ENCODE peak calls at places on chromosome 2, in eight cellular contexts. K, Q, H, X, O, C, Y and R are unnamed samples.

GRCh38 chr2:98632351-98632750 is 24.0 kb downstream of the UNC50 start:
- DNase-seq in Q (no peak), C (no peak), X (no peak), K (no peak), Y (no peak), H (no peak), O (no peak), R (no peak)

GRCh38 chr2:200330351-200331120 is 24.0 kb downstream of the SPATS2L start:
- DNase-seq in Y (no peak), K (no peak), O (no peak), H (no peak), C (no peak), Q (no peak), X (no peak), R (no peak)

GRCh38 chr2:239893236-239893515 is 132.0 kb downstream of the NDUFA10 start:
- DNase-seq in Y (no peak), H (no peak), O (no peak), X (no peak), K (no peak), Q (no peak), C (no peak), R (no peak)

GRCh38 chr2:97907667-97908066 is 88.1 kb downstream of the TMEM131 start:
- DNase-seq in K (no peak), X (no peak), C (no peak), Q (no peak), Y (no peak), O (no peak), H (no peak), R (no peak)

GRCh38 chr2:69119104-69119503 is 106.1 kb downstream of the ANTXR1 start:
- DNase-seq in H (no peak), Y (no peak), O (no peak), K (no peak), Q (no peak), X (no peak), C (no peak), R (no peak)

GRCh38 chr2:186349508-186349907 is 136.6 kb upstream of the ZC3H15 start:
- DNase-seq in X (no peak), Y (no peak), Q (peak; percentile 86), K (no peak), H (peak; percentile 92), O (peak; percentile 93), C (no peak), R (no peak)

GRCh38 chr2:119402106-119402505 is 29.5 kb upstream of the TMEM37 start:
- DNase-seq in Y (no peak), Q (no peak), H (no peak), K (no peak), O (no peak), C (no peak), X (no peak), R (no peak)

GRCh38 chr2:40218679-40219078 is 233.2 kb downstream of the SLC8A1 start:
- DNase-seq in H (peak; percentile 35), O (peak; percentile 75), X (peak; percentile 18), C (peak; percentile 67), Q (no peak), K (no peak), Y (no peak), R (no peak)

GRCh38 chr2:89763581-89764485 is 1072.4 kb downstream of the RPIA start:
- DNase-seq in Q (no peak), K (no peak), C (peak; percentile 20), H (no peak), Y (peak; percentile 22), X (peak; percentile 20), O (no peak), R (no peak)

GRCh38 chr2:238108423-238109201 is 8.5 kb downstream of the ESPNL start:
- DNase-seq in H (no peak), Q (no peak), C (no peak), O (no peak), Y (peak; percentile 17), X (no peak), K (no peak), R (peak; percentile 62)

GRCh38 chr2:165587335-165587938 is 117.9 kb downstream of the CSRNP3 start:
- DNase-seq in C (no peak), H (no peak), X (no peak), K (no peak), Q (no peak), Y (no peak), O (no peak), R (no peak)

GRCh38 chr2:202084265-202084664 is 11.2 kb downstream of the KIAA2012 start:
- DNase-seq in O (no peak), Y (no peak), C (no peak), H (no peak), X (no peak), Q (no peak), K (no peak), R (no peak)

GRCh38 chr2:10916953-10917352 is 5.2 kb downstream of the KCNF1 start:
- DNase-seq in K (no peak), O (no peak), C (no peak), H (no peak), Y (no peak), Q (no peak), X (no peak), R (no peak)

GRCh38 chr2:240813231-240813921 is 6.6 kb downstream of the KIF1A start:
- DNase-seq in X (no peak), Q (no peak), H (no peak), K (no peak), O (no peak), Y (no peak), C (peak; percentile 11), R (no peak)

GRCh38 chr2:121709776-121710469 is 26.8 kb downstream of the NIFK start:
- DNase-seq in C (no peak), Y (no peak), K (no peak), O (no peak), Q (no peak), H (no peak), X (no peak), R (no peak)

GRCh38 chr2:11680181-11680900 is 10.3 kb upstream of the NTSR2 start:
- DNase-seq in Q (no peak), H (peak; percentile 41), O (peak; percentile 39), K (no peak), Y (no peak), X (no peak), C (peak; percentile 65), R (no peak)

GRCh38 chr2:30332791-30333453 is 101.6 kb downstream of the LBH start:
- DNase-seq in C (no peak), K (no peak), X (no peak), Q (no peak), Y (no peak), H (no peak), O (no peak), R (no peak)

GRCh38 chr2:17255071-17255470 is 263.2 kb downstream of the RAD51AP2 start:
- DNase-seq in Q (no peak), Y (no peak), O (no peak), K (no peak), X (no peak), C (no peak), H (no peak), R (no peak)

GRCh38 chr2:100673115-100673514 is 110.3 kb downstream of the PDCL3 start:
- DNase-seq in H (no peak), K (no peak), Y (no peak), C (no peak), O (no peak), Q (no peak), X (no peak), R (no peak)

GRCh38 chr2:69539549-69539908 is 102.3 kb upstream of the NFU1 start:
- DNase-seq in Y (no peak), O (no peak), C (no peak), Q (no peak), X (no peak), K (no peak), H (no peak), R (no peak)

GRCh38 chr2:45119038-45119437 is 109.8 kb upstream of the SIX2 start:
- DNase-seq in H (peak; percentile 69), Y (no peak), K (no peak), Q (no peak), O (peak; percentile 68), X (no peak), C (no peak), R (no peak)

GRCh38 chr2:143725425-143725824 is 596.2 kb downstream of the ARHGAP15 start:
- DNase-seq in C (no peak), O (no peak), K (no peak), H (no peak), X (no peak), Q (peak; percentile 10), Y (no peak), R (no peak)

GRCh38 chr2:129061079-129061785 is 742.6 kb upstream of the HS6ST1 start:
- DNase-seq in H (no peak), Q (peak; percentile 90), C (no peak), Y (no peak), X (no peak), O (peak; percentile 82), K (no peak), R (no peak)

GRCh38 chr2:1817256-1818127 is 73.2 kb upstream of the PXDN start:
- DNase-seq in O (peak; percentile 75), C (peak; percentile 79), H (peak; percentile 97), Y (peak; percentile 62), Q (peak; percentile 40), X (peak; percentile 79), K (peak; percentile 28), R (peak; percentile 74)

GRCh38 chr2:102018823-102019445 is 27.2 kb downstream of the IL1R2 start:
- DNase-seq in X (no peak), Y (no peak), C (no peak), Q (no peak), O (no peak), H (peak; percentile 90), K (no peak), R (no peak)

GRCh38 chr2:125667630-125668029 is 988.3 kb upstream of the GYPC start:
- DNase-seq in O (no peak), Y (no peak), Q (peak; percentile 88), H (no peak), C (no peak), X (no peak), K (no peak), R (no peak)

GRCh38 chr2:48496867-48497266 is 33.1 kb upstream of the STON1 start:
- DNase-seq in X (no peak), H (peak; percentile 60), Y (no peak), C (peak; percentile 33), K (no peak), O (no peak), Q (no peak), R (no peak)

GRCh38 chr2:102040229-102040628 is 48.5 kb downstream of the IL1R2 start:
- DNase-seq in Y (no peak), H (peak; percentile 53), O (no peak), K (no peak), Q (no peak), C (no peak), X (no peak), R (no peak)

GRCh38 chr2:64470071-64470470 is 16.1 kb downstream of the LGALSL start:
- DNase-seq in C (no peak), X (no peak), Y (no peak), O (no peak), Q (no peak), H (no peak), K (no peak), R (no peak)

GRCh38 chr2:234691226-234691600 is 194.3 kb upstream of the ARL4C start:
- DNase-seq in C (no peak), K (no peak), Q (no peak), Y (no peak), X (no peak), H (peak; percentile 47), O (no peak), R (no peak)

GRCh38 chr2:73268831-73269685 is 15.2 kb downstream of the FBXO41 start:
- DNase-seq in Q (no peak), H (no peak), C (no peak), Y (no peak), K (peak; percentile 80), O (no peak), X (peak; percentile 85), R (no peak)

GRCh38 chr2:231152800-231153557 is 28.1 kb upstream of the HTR2B start:
- DNase-seq in H (peak; percentile 51), Q (no peak), C (no peak), X (no peak), Y (no peak), O (no peak), K (no peak), R (no peak)

GRCh38 chr2:72129676-72130340 is 17.9 kb downstream of the CYP26B1 start:
- DNase-seq in X (no peak), Y (no peak), Q (no peak), C (no peak), K (no peak), H (no peak), O (peak; percentile 65), R (no peak)

GRCh38 chr2:157866666-157867642 is 9.2 kb downstream of the ACVR1 start:
- DNase-seq in Q (no peak), O (no peak), C (no peak), X (no peak), Y (no peak), K (no peak), H (no peak), R (no peak)